ENCODE peak calls at places on chromosomes 7 and 10, in eight cellular contexts. T is fibroblast of lung, P is SK-N-SH, D is neural progenitor cell, F is astrocyte, H is keratinocyte, C is trophoblast cell, L is neuronal stem cell. Z is an unnamed sample.

GRCh38 chr7:95046494-95047240 is 139.3 kb downstream of the PPP1R9A start:
- DNase-seq in D (peak), H (no peak), L (no peak), F (peak), P (no peak), C (no peak), T (peak), Z (no peak)

GRCh38 chr10:62543566-62543965 is 169.4 kb downstream of the ZNF365 start:
- DNase-seq in F (peak), T (peak), D (no peak), L (no peak), P (no peak), H (no peak), C (no peak), Z (no peak)

GRCh38 chr7:2771274-2771711 is 72.8 kb downstream of the GNA12 start:
- DNase-seq in L (no peak), C (no peak), H (no peak), T (no peak), P (no peak), D (no peak), F (no peak), Z (no peak)

GRCh38 chr10:88194041-88194887 is 330.8 kb downstream of the PTEN start:
- DNase-seq in L (no peak), D (no peak), C (no peak), F (peak), P (no peak), T (no peak), H (no peak), Z (peak)

GRCh38 chr10:22673785-22674184 is 40.6 kb downstream of the PIP4K2A start:
- DNase-seq in C (no peak), F (no peak), H (no peak), L (no peak), P (no peak), T (no peak), D (no peak), Z (no peak)

GRCh38 chr7:2824678-2825461 is 19.2 kb downstream of the GNA12 start:
- DNase-seq in P (no peak), F (no peak), C (no peak), H (no peak), T (peak), L (no peak), D (peak), Z (no peak)

GRCh38 chr7:56175784-56176183 is 59.6 kb upstream of the NUPR2 start:
- DNase-seq in C (no peak), F (no peak), L (no peak), D (no peak), H (no peak), P (peak), T (no peak), Z (no peak)

GRCh38 chr7:2820508-2820934 is 23.6 kb downstream of the GNA12 start:
- DNase-seq in D (no peak), P (no peak), C (peak), H (peak), L (no peak), F (peak), T (peak), Z (peak)

GRCh38 chr10:132511092-132511491 is 26.5 kb upstream of the INPP5A start:
- DNase-seq in H (no peak), P (no peak), F (no peak), T (no peak), D (no peak), C (no peak), L (no peak), Z (no peak)

GRCh38 chr10:121041906-121042305 is 190.7 kb downstream of the WDR11 start:
- DNase-seq in C (no peak), T (peak), F (no peak), P (no peak), H (no peak), L (no peak), D (no peak), Z (peak)

GRCh38 chr10:60916025-60916424 is 28.0 kb downstream of the RHOBTB1 start:
- DNase-seq in F (no peak), L (no peak), H (no peak), D (no peak), T (no peak), C (peak), P (no peak), Z (no peak)

GRCh38 chr7:97973206-97973658 is 16.8 kb downstream of the OCM2 start:
- DNase-seq in T (peak), C (peak), P (peak), L (no peak), F (no peak), H (no peak), D (peak), Z (no peak)

GRCh38 chr10:87976101-87976743 is 112.8 kb downstream of the PTEN start:
- DNase-seq in C (no peak), T (peak), L (no peak), D (no peak), H (no peak), P (no peak), F (peak), Z (peak)

GRCh38 chr10:7626283-7626682 is 40.5 kb downstream of the ITIH5 start:
- DNase-seq in F (no peak), T (no peak), H (no peak), P (no peak), D (no peak), C (peak), L (no peak), Z (no peak)

GRCh38 chr7:134892002-134892693 is 94.2 kb upstream of the AGBL3 start:
- DNase-seq in F (no peak), P (peak), T (no peak), D (peak), L (no peak), H (no peak), C (no peak), Z (no peak)

GRCh38 chr10:97292097-97292861 is at the start of gene ARHGAP19:
- DNase-seq in L (peak), F (peak), H (peak), D (peak), T (peak), C (peak), P (peak), Z (peak)

GRCh38 chr10:132407243-132407746 is 10.3 kb downstream of the PWWP2B start:
- DNase-seq in T (no peak), P (peak), D (no peak), C (peak), H (no peak), L (no peak), F (no peak), Z (no peak)

GRCh38 chr10:22433875-22434274 is 88.6 kb downstream of the SPAG6 start:
- DNase-seq in C (peak), F (peak), D (no peak), P (no peak), T (peak), H (peak), L (no peak), Z (peak)

GRCh38 chr7:134514663-134515062 is 12.7 kb upstream of the AKR1B10 start:
- DNase-seq in D (peak), C (peak), T (peak), P (peak), F (peak), H (no peak), L (peak), Z (peak)

GRCh38 chr10:111516144-111516543 is 439.3 kb downstream of the ADRA2A start:
- DNase-seq in D (no peak), P (no peak), F (no peak), T (no peak), L (no peak), C (no peak), H (no peak), Z (no peak)

GRCh38 chr10:68542046-68542445 is 14.7 kb upstream of the SLC25A16 start:
- DNase-seq in F (peak), T (peak), L (no peak), D (no peak), H (no peak), P (no peak), C (no peak), Z (peak)

GRCh38 chr10:103637855-103638561 is 144.5 kb downstream of the NEURL1 start:
- DNase-seq in H (no peak), C (peak), F (peak), P (no peak), L (no peak), T (peak), D (peak), Z (no peak)

DNA sequence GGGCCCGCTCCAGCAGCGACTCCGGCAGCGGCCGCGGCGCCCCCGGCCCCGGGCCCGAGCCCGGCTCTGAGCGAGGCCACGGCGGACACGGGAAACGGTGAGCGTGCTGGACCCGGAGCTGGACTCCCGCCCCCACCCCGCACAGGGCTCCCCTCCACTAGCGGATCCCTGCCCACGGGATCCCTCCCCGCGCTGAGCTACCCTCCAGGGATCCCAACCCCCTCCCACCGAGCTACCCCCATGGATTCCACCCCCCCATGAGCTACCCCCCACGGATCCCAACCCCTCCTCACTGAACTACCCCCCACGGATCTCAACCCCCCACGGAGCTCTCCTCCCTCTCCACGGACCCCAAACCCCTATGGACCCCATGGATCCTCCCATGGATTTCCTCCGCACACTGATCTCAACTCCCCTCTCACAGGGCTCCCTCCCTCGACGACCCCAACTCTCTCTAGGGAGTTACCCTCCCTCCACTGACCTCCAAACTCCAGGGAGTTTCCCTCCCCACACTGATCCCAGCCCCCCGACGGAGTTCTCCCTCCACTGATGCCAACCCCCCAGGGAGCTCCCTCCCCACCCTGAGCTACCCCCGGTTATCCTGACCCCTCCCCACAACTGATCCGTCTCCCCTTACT is 20.6 kb upstream of the HSPB1 start:
- DNase-seq in T (no peak), P (no peak), C (no peak), F (no peak), D (no peak), L (no peak), H (no peak), Z (no peak)
- H3K9ac ChIP-seq in T (no peak), P (peak), C (no peak), F (no peak), D (no peak), L (no peak), H (no peak), Z (no peak)

GRCh38 chr10:52609601-52610240 is 162.9 kb downstream of the MBL2 start:
- DNase-seq in T (no peak), D (no peak), H (no peak), L (no peak), F (no peak), P (no peak), C (no peak), Z (no peak)
- H2AFZ ChIP-seq in T (no peak), D (no peak), H (no peak), L (no peak), F (no peak), P (peak), C (no peak), Z (no peak)

GRCh38 chr10:23871211-23871610 is 337.7 kb upstream of the KIAA1217 start:
- DNase-seq in P (no peak), F (no peak), H (no peak), C (no peak), T (no peak), L (no peak), D (no peak), Z (no peak)
- H3K9ac ChIP-seq in P (no peak), F (no peak), H (no peak), C (no peak), T (no peak), L (no peak), D (no peak), Z (no peak)

GRCh38 chr7:114989531-114989930 is 67.6 kb downstream of the MDFIC start:
- DNase-seq in D (no peak), H (no peak), T (peak), P (no peak), F (no peak), C (no peak), L (no peak), Z (no peak)

GRCh38 chr7:114986181-114986800 is 64.4 kb downstream of the MDFIC start:
- DNase-seq in D (peak), C (no peak), H (peak), L (no peak), T (no peak), F (no peak), P (no peak), Z (peak)

GRCh38 chr7:114986805-114987204 is 64.9 kb downstream of the MDFIC start:
- DNase-seq in F (peak), L (no peak), P (no peak), H (no peak), T (peak), D (no peak), C (no peak), Z (no peak)

GRCh38 chr7:114988755-114989154 is 66.9 kb downstream of the MDFIC start:
- DNase-seq in C (no peak), P (no peak), L (no peak), H (no peak), F (peak), D (no peak), T (peak), Z (peak)

DNA sequence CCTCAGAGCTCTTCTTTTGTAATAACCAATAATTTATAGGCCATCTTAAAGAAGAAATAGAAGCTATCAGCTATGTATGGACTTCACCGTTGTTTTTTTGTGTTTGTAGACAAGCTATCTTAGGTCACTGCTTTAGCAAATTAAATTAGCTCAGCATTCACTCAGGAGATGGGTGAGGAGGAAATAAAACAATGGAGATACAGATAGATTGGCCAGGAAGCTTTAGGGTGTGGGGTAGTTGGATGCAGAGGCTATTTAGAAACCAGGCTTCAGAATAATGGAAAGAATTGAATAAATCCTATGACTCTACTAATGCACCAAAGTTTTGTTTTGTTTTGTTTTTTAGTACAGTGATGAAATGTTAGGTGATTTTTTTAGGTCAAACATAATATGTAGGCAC is 66.1 kb downstream of the MDFIC start:
- DNase-seq in L (no peak), H (no peak), D (no peak), C (no peak), P (no peak), T (no peak), F (no peak), Z (no peak)
- H2AFZ ChIP-seq in L (no peak), H (no peak), D (no peak), C (no peak), P (no peak), T (no peak), F (no peak), Z (no peak)

GRCh38 chr7:88344956-88345832 is 38.5 kb upstream of the STEAP4 start:
- DNase-seq in L (peak), C (peak), T (peak), D (peak), H (no peak), F (no peak), P (peak), Z (no peak)
- H3K9ac ChIP-seq in L (no peak), C (no peak), T (no peak), D (no peak), H (no peak), F (no peak), P (no peak), Z (no peak)